ENCODE peak calls at places on chromosomes 11 and 22, in four cellular contexts. I is activated naive CD8-positive, alpha-beta T cell treated with anti-CD3 and anti-CD28 coated beads, Interleukin-2, amount 50 U/mL, for 24 hours; L is COR-L47; D is effector memory CD8-positive, alpha-beta T cell. Y is an unnamed sample.

GRCh38 chr11:134656861-134657540 is 245.0 kb upstream of the B3GAT1 start:
- DNase-seq in I (no peak), L (no peak), D (no peak), Y (no peak)

GRCh38 chr11:117919326-117920275 is 9.6 kb downstream of the TMPRSS13 start:
- DNase-seq in I (no peak), L (no peak), D (no peak), Y (no peak)

GRCh38 chr22:46107089-46107664 is 43.1 kb upstream of the PPARA start:
- DNase-seq in I (no peak), L (peak), D (no peak), Y (no peak)

GRCh38 chr11:416757-417621 is 2.2 kb upstream of the SIGIRR start:
- DNase-seq in I (no peak), L (peak), D (peak), Y (no peak)

GRCh38 chr11:134592391-134592990 is 180.4 kb upstream of the B3GAT1 start:
- DNase-seq in I (peak), L (peak), D (peak), Y (peak)

GRCh38 chr11:69292221-69292648 is 1.7 kb upstream of the MYEOV start:
- DNase-seq in I (peak), L (no peak), D (peak), Y (no peak)

GRCh38 chr22:25622011-25622410 is 57.5 kb downstream of the GRK3 start:
- DNase-seq in I (no peak), L (no peak), D (no peak), Y (no peak)

GRCh38 chr11:119901657-119902577 is 172.9 kb upstream of the NECTIN1 start:
- DNase-seq in I (no peak), L (no peak), D (no peak), Y (no peak)

GRCh38 chr22:49294656-49295464 is 532.8 kb downstream of the BRD1 start:
- DNase-seq in I (no peak), L (no peak), D (no peak), Y (no peak)

GRCh38 chr11:101034076-101034475 is 95.5 kb downstream of the PGR start:
- DNase-seq in I (no peak), L (peak), D (no peak), Y (no peak)

GRCh38 chr22:39296981-39297489 is 22.4 kb downstream of the RPL3 start:
- DNase-seq in I (no peak), L (no peak), D (no peak), Y (no peak)

GRCh38 chr22:39098576-39098975 is 1.5 kb downstream of the APOBEC3H start:
- DNase-seq in I (no peak), L (no peak), D (no peak), Y (no peak)

GRCh38 chr22:20268350-20269012 is 363 bp upstream of the RTN4R start:
- DNase-seq in I (peak), L (peak), D (peak), Y (no peak)

GRCh38 chr11:48081151-48082010 is 101.0 kb downstream of the PTPRJ start:
- DNase-seq in I (peak), L (no peak), D (no peak), Y (peak)

GRCh38 chr11:121465709-121466062 is 12.9 kb upstream of the SORL1-AS1 start:
- DNase-seq in I (no peak), L (no peak), D (no peak), Y (no peak)

GRCh38 chr11:12556788-12557384 is 117.3 kb upstream of the TEAD1 start:
- DNase-seq in I (no peak), L (no peak), D (no peak), Y (peak)

GRCh38 chr11:27603376-27603775 is 96.8 kb upstream of the LIN7C start:
- DNase-seq in I (no peak), L (no peak), D (no peak), Y (no peak)

GRCh38 chr11:14414470-14415461 is 55.8 kb upstream of the RRAS2 start:
- DNase-seq in I (peak), L (no peak), D (peak), Y (peak)

GRCh38 chr22:23212061-23213030 is 32.0 kb downstream of the BCR start:
- DNase-seq in I (no peak), L (peak), D (no peak), Y (no peak)

GRCh38 chr11:60059052-60059451 is 2.6 kb downstream of the MS4A3 start:
- DNase-seq in I (no peak), L (no peak), D (no peak), Y (no peak)

GRCh38 chr11:96205460-96205809 is 137.6 kb downstream of the MAML2 start:
- DNase-seq in I (no peak), L (no peak), D (no peak), Y (no peak)

Y was measured in A172.